ENCODE peak calls at places on chromosomes 11 and 22, in nine cellular contexts. One of them, this sample, is unnamed.

GRCh38 chr22:17159504-17159951 is 451 bp upstream of the HDHD5 start:
- DNase-seq in CD8-positive, alpha-beta T cell: peak
- DNase-seq in cardiac muscle cell: no peak
- DNase-seq in brain microvascular endothelial cell: peak
- DNase-seq in fibroblast of lung: peak
- DNase-seq in pancreas: peak
- DNase-seq in spleen: no peak
- DNase-seq in uterus: no peak
- DNase-seq in A673: peak
- DNase-seq in this sample: peak

GRCh38 chr11:120134931-120135228 is 3.0 kb downstream of the TRIM29 start:
- DNase-seq in CD8-positive, alpha-beta T cell: no peak
- DNase-seq in cardiac muscle cell: no peak
- DNase-seq in brain microvascular endothelial cell: no peak
- DNase-seq in fibroblast of lung: no peak
- DNase-seq in pancreas: no peak
- DNase-seq in spleen: peak
- DNase-seq in uterus: peak
- DNase-seq in A673: no peak
- DNase-seq in this sample: no peak

GRCh38 chr11:14360976-14361375 is 2.0 kb upstream of the RRAS2 start:
- DNase-seq in CD8-positive, alpha-beta T cell: no peak
- DNase-seq in cardiac muscle cell: no peak
- DNase-seq in brain microvascular endothelial cell: no peak
- DNase-seq in fibroblast of lung: no peak
- DNase-seq in pancreas: no peak
- DNase-seq in spleen: no peak
- DNase-seq in uterus: no peak
- DNase-seq in A673: no peak
- DNase-seq in this sample: no peak

GRCh38 chr11:117187799-117188481 is 9.4 kb downstream of the SIDT2 start:
- DNase-seq in CD8-positive, alpha-beta T cell: no peak
- DNase-seq in cardiac muscle cell: no peak
- DNase-seq in brain microvascular endothelial cell: no peak
- DNase-seq in fibroblast of lung: no peak
- DNase-seq in pancreas: no peak
- DNase-seq in spleen: no peak
- DNase-seq in uterus: peak
- DNase-seq in A673: no peak
- DNase-seq in this sample: no peak

GRCh38 chr11:111835665-111836064 is 35.7 kb downstream of the ALG9 start:
- DNase-seq in CD8-positive, alpha-beta T cell: no peak
- DNase-seq in cardiac muscle cell: no peak
- DNase-seq in brain microvascular endothelial cell: no peak
- DNase-seq in fibroblast of lung: no peak
- DNase-seq in pancreas: no peak
- DNase-seq in spleen: no peak
- DNase-seq in uterus: no peak
- DNase-seq in A673: no peak
- DNase-seq in this sample: no peak

GRCh38 chr11:125772834-125773505 is 5.7 kb downstream of the PATE2 start:
- DNase-seq in CD8-positive, alpha-beta T cell: no peak
- DNase-seq in cardiac muscle cell: no peak
- DNase-seq in brain microvascular endothelial cell: peak
- DNase-seq in fibroblast of lung: peak
- DNase-seq in pancreas: no peak
- DNase-seq in spleen: no peak
- DNase-seq in uterus: no peak
- DNase-seq in A673: no peak
- DNase-seq in this sample: peak

GRCh38 chr11:65418431-65418680 is 4.2 kb upstream of the NEAT1 start:
- DNase-seq in CD8-positive, alpha-beta T cell: no peak
- DNase-seq in cardiac muscle cell: peak
- DNase-seq in brain microvascular endothelial cell: no peak
- DNase-seq in fibroblast of lung: no peak
- DNase-seq in pancreas: no peak
- DNase-seq in spleen: no peak
- DNase-seq in uterus: no peak
- DNase-seq in A673: no peak
- DNase-seq in this sample: no peak

GRCh38 chr11:120236169-120237107 is 3.5 kb upstream of the POU2F3 start:
- DNase-seq in CD8-positive, alpha-beta T cell: no peak
- DNase-seq in cardiac muscle cell: no peak
- DNase-seq in brain microvascular endothelial cell: no peak
- DNase-seq in fibroblast of lung: peak
- DNase-seq in pancreas: no peak
- DNase-seq in spleen: no peak
- DNase-seq in uterus: no peak
- DNase-seq in A673: peak
- DNase-seq in this sample: peak

GRCh38 chr11:63240791-63241379 is 2.5 kb downstream of the SLC22A25 start:
- DNase-seq in CD8-positive, alpha-beta T cell: no peak
- DNase-seq in cardiac muscle cell: no peak
- DNase-seq in brain microvascular endothelial cell: no peak
- DNase-seq in fibroblast of lung: no peak
- DNase-seq in pancreas: no peak
- DNase-seq in spleen: no peak
- DNase-seq in uterus: no peak
- DNase-seq in A673: no peak
- DNase-seq in this sample: no peak

GRCh38 chr22:44625981-44626687 is 75.9 kb upstream of the PRR5 start:
- DNase-seq in CD8-positive, alpha-beta T cell: peak
- DNase-seq in cardiac muscle cell: peak
- DNase-seq in brain microvascular endothelial cell: peak
- DNase-seq in fibroblast of lung: peak
- DNase-seq in pancreas: peak
- DNase-seq in spleen: peak
- DNase-seq in uterus: peak
- DNase-seq in A673: peak
- DNase-seq in this sample: peak

GRCh38 chr22:24407278-24407665 is 20.1 kb upstream of the ADORA2A start:
- DNase-seq in CD8-positive, alpha-beta T cell: no peak
- DNase-seq in cardiac muscle cell: no peak
- DNase-seq in brain microvascular endothelial cell: no peak
- DNase-seq in fibroblast of lung: no peak
- DNase-seq in pancreas: no peak
- DNase-seq in spleen: no peak
- DNase-seq in uterus: no peak
- DNase-seq in A673: no peak
- DNase-seq in this sample: no peak

GRCh38 chr22:44576311-44577260 is 78.6 kb upstream of the RTL6 start:
- DNase-seq in CD8-positive, alpha-beta T cell: no peak
- DNase-seq in cardiac muscle cell: no peak
- DNase-seq in brain microvascular endothelial cell: no peak
- DNase-seq in fibroblast of lung: no peak
- DNase-seq in pancreas: no peak
- DNase-seq in spleen: no peak
- DNase-seq in uterus: no peak
- DNase-seq in A673: no peak
- DNase-seq in this sample: no peak

GRCh38 chr11:11552688-11553087 is 69.1 kb downstream of the GALNT18 start:
- DNase-seq in CD8-positive, alpha-beta T cell: no peak
- DNase-seq in cardiac muscle cell: no peak
- DNase-seq in brain microvascular endothelial cell: no peak
- DNase-seq in fibroblast of lung: no peak
- DNase-seq in pancreas: no peak
- DNase-seq in spleen: no peak
- DNase-seq in uterus: no peak
- DNase-seq in A673: no peak
- DNase-seq in this sample: peak

GRCh38 chr11:2581931-2582435 is 117.8 kb downstream of the KCNQ1OT1 start:
- DNase-seq in CD8-positive, alpha-beta T cell: no peak
- DNase-seq in cardiac muscle cell: no peak
- DNase-seq in brain microvascular endothelial cell: no peak
- DNase-seq in fibroblast of lung: no peak
- DNase-seq in pancreas: no peak
- DNase-seq in spleen: peak
- DNase-seq in uterus: no peak
- DNase-seq in A673: no peak
- DNase-seq in this sample: no peak

GRCh38 chr22:22958621-22959020 is 71.0 kb downstream of the IGLL5 start:
- DNase-seq in CD8-positive, alpha-beta T cell: no peak
- DNase-seq in cardiac muscle cell: no peak
- DNase-seq in brain microvascular endothelial cell: no peak
- DNase-seq in fibroblast of lung: no peak
- DNase-seq in pancreas: no peak
- DNase-seq in spleen: no peak
- DNase-seq in uterus: no peak
- DNase-seq in A673: no peak
- DNase-seq in this sample: no peak

GRCh38 chr11:70522261-70522612 is 123.9 kb downstream of the CTTN start:
- DNase-seq in CD8-positive, alpha-beta T cell: no peak
- DNase-seq in cardiac muscle cell: no peak
- DNase-seq in brain microvascular endothelial cell: no peak
- DNase-seq in fibroblast of lung: no peak
- DNase-seq in pancreas: no peak
- DNase-seq in spleen: peak
- DNase-seq in uterus: no peak
- DNase-seq in A673: no peak
- DNase-seq in this sample: no peak

GRCh38 chr22:33909075-33909458 is 11.2 kb downstream of the LARGE1 start:
- DNase-seq in CD8-positive, alpha-beta T cell: no peak
- DNase-seq in cardiac muscle cell: no peak
- DNase-seq in brain microvascular endothelial cell: peak
- DNase-seq in fibroblast of lung: peak
- DNase-seq in pancreas: no peak
- DNase-seq in spleen: no peak
- DNase-seq in uterus: peak
- DNase-seq in A673: no peak
- DNase-seq in this sample: no peak

GRCh38 chr22:31742115-31742514 is 7.8 kb downstream of the PRR14L start:
- DNase-seq in CD8-positive, alpha-beta T cell: no peak
- DNase-seq in cardiac muscle cell: no peak
- DNase-seq in brain microvascular endothelial cell: no peak
- DNase-seq in fibroblast of lung: no peak
- DNase-seq in pancreas: no peak
- DNase-seq in spleen: no peak
- DNase-seq in uterus: no peak
- DNase-seq in A673: peak
- DNase-seq in this sample: no peak

GRCh38 chr22:29344137-29344536 is 28.6 kb upstream of the RASL10A start:
- DNase-seq in CD8-positive, alpha-beta T cell: no peak
- DNase-seq in cardiac muscle cell: peak
- DNase-seq in brain microvascular endothelial cell: peak
- DNase-seq in fibroblast of lung: peak
- DNase-seq in pancreas: peak
- DNase-seq in spleen: no peak
- DNase-seq in uterus: peak
- DNase-seq in A673: peak
- DNase-seq in this sample: peak

GRCh38 chr22:21849489-21849888 is 18.0 kb downstream of the MAPK1 start:
- DNase-seq in CD8-positive, alpha-beta T cell: no peak
- DNase-seq in cardiac muscle cell: no peak
- DNase-seq in brain microvascular endothelial cell: no peak
- DNase-seq in fibroblast of lung: peak
- DNase-seq in pancreas: no peak
- DNase-seq in spleen: no peak
- DNase-seq in uterus: no peak
- DNase-seq in A673: no peak
- DNase-seq in this sample: no peak

DNA sequence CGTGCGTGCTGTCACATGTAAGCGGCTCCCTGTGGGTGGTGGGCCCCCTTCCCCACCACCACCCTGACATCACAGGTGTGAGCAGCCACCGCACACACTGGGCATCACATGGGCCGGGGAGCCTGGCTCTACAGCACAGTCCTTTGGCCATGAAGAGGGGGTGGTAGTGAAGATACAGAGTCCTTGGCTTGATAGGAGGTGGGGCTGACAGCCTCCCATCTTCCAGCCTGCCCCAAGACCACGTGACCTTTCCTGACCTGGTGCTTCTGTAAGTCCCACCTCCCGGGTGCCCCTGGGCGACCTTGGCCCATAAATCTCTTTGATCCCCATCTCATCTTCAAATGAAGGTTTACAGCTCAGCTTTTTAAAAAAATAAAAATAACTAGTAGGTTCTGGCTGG is 21.2 kb upstream of the MGAT3 start:
- DNase-seq in CD8-positive, alpha-beta T cell: no peak
- DNase-seq in cardiac muscle cell: no peak
- DNase-seq in brain microvascular endothelial cell: no peak
- DNase-seq in fibroblast of lung: no peak
- DNase-seq in pancreas: no peak
- DNase-seq in spleen: no peak
- DNase-seq in uterus: no peak
- DNase-seq in A673: no peak
- DNase-seq in this sample: no peak
- H3K27ac ChIP-seq in CD8-positive, alpha-beta T cell: no peak
- H3K27ac ChIP-seq in cardiac muscle cell: no peak
- H3K27ac ChIP-seq in brain microvascular endothelial cell: no peak
- H3K27ac ChIP-seq in fibroblast of lung: no peak
- H3K27ac ChIP-seq in pancreas: no peak
- H3K27ac ChIP-seq in spleen: no peak
- H3K27ac ChIP-seq in uterus: no peak
- H3K27ac ChIP-seq in A673: no peak
- H3K27ac ChIP-seq in this sample: no peak

GRCh38 chr11:15913261-15913660 is 443.1 kb downstream of the SOX6 start:
- DNase-seq in CD8-positive, alpha-beta T cell: no peak
- DNase-seq in cardiac muscle cell: no peak
- DNase-seq in brain microvascular endothelial cell: no peak
- DNase-seq in fibroblast of lung: no peak
- DNase-seq in pancreas: no peak
- DNase-seq in spleen: no peak
- DNase-seq in uterus: no peak
- DNase-seq in A673: peak
- DNase-seq in this sample: no peak
- TF ChIP-seq CTCF in CD8-positive, alpha-beta T cell: no peak
- TF ChIP-seq CTCF in cardiac muscle cell: peak
- TF ChIP-seq CTCF in brain microvascular endothelial cell: peak
- TF ChIP-seq CTCF in fibroblast of lung: peak
- TF ChIP-seq CTCF in pancreas: no peak
- TF ChIP-seq CTCF in spleen: no peak
- TF ChIP-seq CTCF in uterus: no peak
- TF ChIP-seq CTCF in A673: peak
- TF ChIP-seq CTCF in this sample: no peak

GRCh38 chr11:73380321-73380720 is 4.1 kb downstream of the RELT start:
- DNase-seq in CD8-positive, alpha-beta T cell: no peak
- DNase-seq in cardiac muscle cell: peak
- DNase-seq in brain microvascular endothelial cell: no peak
- DNase-seq in fibroblast of lung: no peak
- DNase-seq in pancreas: no peak
- DNase-seq in spleen: peak
- DNase-seq in uterus: no peak
- DNase-seq in A673: no peak
- DNase-seq in this sample: no peak
- H3K27ac ChIP-seq in CD8-positive, alpha-beta T cell: no peak
- H3K27ac ChIP-seq in cardiac muscle cell: peak
- H3K27ac ChIP-seq in brain microvascular endothelial cell: no peak
- H3K27ac ChIP-seq in fibroblast of lung: no peak
- H3K27ac ChIP-seq in pancreas: no peak
- H3K27ac ChIP-seq in spleen: peak
- H3K27ac ChIP-seq in uterus: no peak
- H3K27ac ChIP-seq in A673: no peak
- H3K27ac ChIP-seq in this sample: peak

DNA sequence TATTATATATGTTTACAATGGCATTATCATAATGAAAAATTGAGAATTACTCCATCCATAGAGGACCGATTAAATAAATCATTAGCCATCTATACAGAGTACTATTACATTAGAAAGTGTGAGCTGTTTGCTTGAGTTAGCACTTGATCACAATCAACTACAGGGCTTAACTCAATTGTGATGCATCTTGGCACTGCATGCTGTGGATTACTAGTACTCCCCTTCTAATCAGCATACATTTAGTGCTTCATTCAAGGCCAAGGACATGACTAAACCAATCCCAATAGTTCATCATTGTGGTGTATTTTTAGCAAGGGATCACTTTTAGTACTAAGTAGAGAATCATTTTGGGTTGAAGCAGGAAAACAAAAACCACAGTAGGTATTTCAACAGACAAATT is 23.5 kb upstream of the ARHGAP42 start:
- DNase-seq in CD8-positive, alpha-beta T cell: no peak
- DNase-seq in cardiac muscle cell: no peak
- DNase-seq in brain microvascular endothelial cell: no peak
- DNase-seq in fibroblast of lung: no peak
- DNase-seq in pancreas: no peak
- DNase-seq in spleen: no peak
- DNase-seq in uterus: no peak
- DNase-seq in A673: no peak
- DNase-seq in this sample: no peak
- TF ChIP-seq CTCF in CD8-positive, alpha-beta T cell: no peak
- TF ChIP-seq CTCF in cardiac muscle cell: no peak
- TF ChIP-seq CTCF in brain microvascular endothelial cell: no peak
- TF ChIP-seq CTCF in fibroblast of lung: no peak
- TF ChIP-seq CTCF in pancreas: no peak
- TF ChIP-seq CTCF in spleen: no peak
- TF ChIP-seq CTCF in uterus: no peak
- TF ChIP-seq CTCF in A673: no peak
- TF ChIP-seq CTCF in this sample: no peak

This sample was measured in RWPE1.